ENCODE peak calls at places on chromosomes 1 and 21, in seven cellular contexts. M is nephron progenitor cell, B is GM20000, D is CD14-positive monocyte, U is fibroblast of mammary gland, N is transverse colon, L is hepatocyte. F is an unnamed sample.

GRCh38 chr1:66253330-66253921 is 280.5 kb upstream of the SGIP1 start:
- DNase-seq in L (peak), M (no peak), B (peak), U (peak), N (no peak), D (no peak), F (peak)

GRCh38 chr1:152479792-152480595 is 30.6 kb upstream of the LCE5A start:
- DNase-seq in D (no peak), L (no peak), N (peak), B (peak), M (peak), U (peak), F (no peak)

GRCh38 chr1:63877021-63877767 is 103.4 kb downstream of the ROR1 start:
- DNase-seq in D (no peak), N (no peak), L (no peak), U (no peak), B (no peak), M (no peak), F (no peak)

GRCh38 chr1:222769968-222770620 is 33.1 kb downstream of the FAM177B start:
- DNase-seq in L (no peak), N (no peak), D (no peak), U (no peak), M (no peak), B (no peak), F (no peak)

GRCh38 chr1:81949421-81949820 is 148.7 kb downstream of the ADGRL2 start:
- DNase-seq in U (no peak), L (no peak), B (no peak), D (no peak), M (no peak), N (no peak), F (no peak)

GRCh38 chr21:33308586-33309490 is 15.9 kb upstream of the IFNAR1 start:
- DNase-seq in B (peak), D (no peak), N (peak), U (peak), M (no peak), L (no peak), F (peak)

GRCh38 chr1:9882945-9883303 is 27.1 kb downstream of the CTNNBIP1 start:
- DNase-seq in U (no peak), B (no peak), L (no peak), M (no peak), D (no peak), N (no peak), F (no peak)

GRCh38 chr1:86788300-86789206 is 84.2 kb downstream of the SH3GLB1 start:
- DNase-seq in U (peak), M (no peak), D (peak), B (no peak), L (peak), N (no peak), F (peak)

GRCh38 chr1:202580604-202581003 is 129.7 kb downstream of the SYT2 start:
- DNase-seq in L (no peak), B (no peak), U (peak), N (no peak), D (no peak), M (no peak), F (no peak)

GRCh38 chr1:198934901-198935301 is 296.1 kb downstream of the PTPRC start:
- DNase-seq in N (no peak), U (peak), L (no peak), M (no peak), D (no peak), B (no peak), F (peak)

GRCh38 chr21:34198232-34199120 is 125.1 kb downstream of the MRPS6 start:
- DNase-seq in N (no peak), U (no peak), B (peak), L (no peak), D (no peak), M (no peak), F (no peak)

GRCh38 chr1:197972406-197972805 is 55.2 kb downstream of the LHX9 start:
- DNase-seq in U (no peak), L (no peak), M (no peak), N (no peak), D (no peak), B (no peak), F (no peak)

GRCh38 chr1:59198565-59198964 is 98.3 kb upstream of the FGGY start:
- DNase-seq in B (no peak), U (no peak), D (no peak), L (peak), M (no peak), N (no peak), F (no peak)

GRCh38 chr1:235068155-235069121 is 60.2 kb downstream of the TOMM20 start:
- DNase-seq in L (no peak), D (no peak), B (no peak), U (peak), M (no peak), N (no peak), F (peak)

DNA sequence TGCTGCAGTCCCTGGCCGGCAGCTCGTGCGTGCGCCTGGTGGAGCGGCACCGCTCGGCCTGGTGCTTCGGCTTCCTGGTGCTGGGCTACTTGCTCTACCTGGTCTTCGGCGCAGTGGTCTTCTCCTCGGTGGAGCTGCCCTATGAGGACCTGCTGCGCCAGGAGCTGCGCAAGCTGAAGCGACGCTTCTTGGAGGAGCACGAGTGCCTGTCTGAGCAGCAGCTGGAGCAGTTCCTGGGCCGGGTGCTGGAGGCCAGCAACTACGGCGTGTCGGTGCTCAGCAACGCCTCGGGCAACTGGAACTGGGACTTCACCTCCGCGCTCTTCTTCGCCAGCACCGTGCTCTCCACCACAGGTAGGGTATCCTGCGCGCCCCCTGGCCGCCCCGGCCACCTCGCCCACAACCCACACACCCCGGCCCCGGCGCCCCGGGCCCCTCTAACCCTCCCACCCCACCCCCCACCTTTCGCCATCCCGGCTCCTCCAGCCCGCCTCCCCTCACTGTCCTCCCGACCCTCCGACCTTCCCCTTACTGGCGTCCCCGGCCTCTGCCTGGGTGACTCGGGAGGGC is 352 bp downstream of the KCNK1 start:
- DNase-seq in N (peak), D (no peak), B (peak), L (peak), M (peak), U (peak), F (peak)
- TF ChIP-seq CTCF in N (no peak), D (no peak), B (no peak), L (no peak), M (no peak), U (no peak), F (no peak)

GRCh38 chr1:22861764-22862440 is 110.8 kb downstream of the LACTBL1 start:
- DNase-seq in L (peak), N (peak), U (peak), B (no peak), D (no peak), M (peak), F (peak)
- TF ChIP-seq CTCF in L (peak), N (peak), U (peak), B (peak), D (peak), M (peak), F (peak)

DNA sequence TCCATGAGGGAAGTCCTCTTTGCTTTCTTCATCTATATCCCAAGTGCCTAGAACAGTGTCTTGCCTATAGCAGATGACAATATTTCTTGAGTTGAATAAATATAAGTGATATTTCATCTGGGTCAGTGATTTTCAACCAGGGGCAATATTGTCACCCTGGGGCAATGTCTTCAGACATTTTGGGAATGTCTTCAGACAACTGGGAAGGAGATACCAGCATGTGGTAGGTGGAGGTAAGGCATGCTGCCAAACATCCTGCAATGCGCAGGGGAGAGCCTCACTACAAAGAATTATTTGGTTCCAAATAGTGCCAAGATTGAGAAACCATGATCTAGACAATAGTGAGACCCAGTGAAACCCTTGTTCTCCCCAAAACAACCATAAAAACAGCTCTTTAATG is 54.7 kb downstream of the C1orf94 start:
- DNase-seq in U (no peak), N (no peak), L (no peak), M (no peak), B (no peak), D (no peak), F (no peak)
- TF ChIP-seq CTCF in U (no peak), N (no peak), L (no peak), M (no peak), B (no peak), D (no peak), F (no peak)

DNA sequence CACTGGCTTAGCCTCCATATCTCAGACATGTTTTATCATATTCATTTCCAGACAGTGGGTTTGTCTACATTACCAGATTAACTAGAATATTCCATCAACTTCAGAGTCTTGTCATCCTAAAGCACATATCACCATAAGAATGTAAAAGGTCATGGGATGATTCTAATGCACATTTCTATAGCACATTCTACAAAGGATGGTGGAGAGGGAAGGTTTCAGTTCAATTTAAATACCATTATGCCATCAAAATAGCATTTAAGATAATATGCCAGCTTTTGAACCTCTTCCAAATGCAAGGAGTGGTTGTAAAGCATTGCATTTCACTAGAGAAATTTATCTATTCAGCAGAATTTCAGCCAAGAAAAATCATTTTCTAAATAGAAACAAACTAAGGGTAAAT is 970.5 kb downstream of the TTLL7 start:
- DNase-seq in B (no peak), D (no peak), M (no peak), N (no peak), L (no peak), U (no peak), F (no peak)
- TF ChIP-seq CTCF in B (no peak), D (no peak), M (no peak), N (no peak), L (no peak), U (no peak), F (no peak)

F was measured in fibroblast of villous mesenchyme.